ENCODE peak calls at places on chromosomes 2 and 18, in four cellular contexts. I, G, O and P are unnamed samples.

GRCh38 chr2:157107877-157108276 is 149.6 kb upstream of the GALNT5 start:
- DNase-seq in G (no peak), O (no peak), I (no peak), P (peak)

GRCh38 chr2:196592912-196593881 is 46.3 kb upstream of the CCDC150 start:
- DNase-seq in I (no peak), G (no peak), O (no peak), P (peak)

GRCh38 chr2:212005077-212005671 is 533.4 kb downstream of the ERBB4 start:
- DNase-seq in O (no peak), I (no peak), G (no peak), P (peak)

GRCh38 chr18:37188016-37188791 is 359.3 kb downstream of the KIAA1328 start:
- DNase-seq in O (no peak), I (no peak), G (no peak), P (no peak)

GRCh38 chr2:10344105-10345066 is 41.7 kb downstream of the HPCAL1 start:
- DNase-seq in O (no peak), G (no peak), I (no peak), P (no peak)

GRCh38 chr18:13216732-13217465 is 1.7 kb upstream of the LDLRAD4 start:
- DNase-seq in G (peak), O (peak), I (no peak), P (no peak)

GRCh38 chr2:69469784-69470183 is 32.5 kb upstream of the NFU1 start:
- DNase-seq in G (no peak), O (no peak), I (no peak), P (no peak)

GRCh38 chr2:38797276-38797675 is 19.3 kb downstream of the GEMIN6 start:
- DNase-seq in G (no peak), I (no peak), O (no peak), P (no peak)

GRCh38 chr2:207928079-207928478 is 97.2 kb downstream of the PLEKHM3 start:
- DNase-seq in I (no peak), O (no peak), G (no peak), P (no peak)

GRCh38 chr2:233280114-233280693 is 27.4 kb upstream of the SAG start:
- DNase-seq in G (no peak), O (no peak), I (no peak), P (no peak)

GRCh38 chr2:170937980-170938379 is 8.9 kb downstream of the GORASP2 start:
- DNase-seq in G (no peak), I (no peak), O (no peak), P (no peak)

GRCh38 chr2:37653093-37653492 is 18.3 kb downstream of the CDC42EP3 start:
- DNase-seq in G (no peak), I (no peak), O (no peak), P (no peak)

GRCh38 chr18:8951491-8951890 is 151.0 kb upstream of the NDUFV2 start:
- DNase-seq in G (no peak), O (no peak), I (no peak), P (no peak)

GRCh38 chr2:15645720-15646385 is 54.2 kb downstream of the DDX1 start:
- DNase-seq in G (no peak), O (no peak), I (no peak), P (no peak)

GRCh38 chr18:10453885-10454772 is at the start of gene APCDD1:
- DNase-seq in O (no peak), I (no peak), G (no peak), P (no peak)

GRCh38 chr2:138237657-138238384 is 263.7 kb upstream of the SPOPL start:
- DNase-seq in O (no peak), I (no peak), G (no peak), P (no peak)

GRCh38 chr2:121212661-121213325 is 72.2 kb downstream of the TFCP2L1 start:
- DNase-seq in I (no peak), G (no peak), O (no peak), P (no peak)

GRCh38 chr2:228180126-228181097 is 1.1 kb downstream of the SPHKAP start:
- DNase-seq in O (no peak), I (no peak), G (no peak), P (no peak)

GRCh38 chr2:135150711-135151110 is 98.6 kb downstream of the RAB3GAP1 start:
- DNase-seq in I (no peak), O (no peak), G (no peak), P (no peak)

GRCh38 chr2:170076189-170076588 is 101.8 kb upstream of the MYO3B start:
- DNase-seq in O (no peak), G (no peak), I (no peak), P (no peak)